ENCODE peak calls at places on chromosomes 2 and 18, in nine cellular contexts. V is psoas muscle, G is sigmoid colon, S is vagina, A is breast epithelium, Z is Panc1, P is NT2/D1, K is lung, U is dorsolateral prefrontal cortex. X is an unnamed sample. For H3K27me3, the result is how much of the 10 kb centered on the place peaks cover.

GRCh38 chr2:215973954-215974699 is 39.2 kb downstream of the MREG start:
- DNase-seq in V (no peak), Z (no peak), S (no peak), G (no peak), A (peak), K (peak), P (no peak), U (no peak), X (peak)

GRCh38 chr18:26631135-26631534 is 82.8 kb upstream of the KCTD1 start:
- DNase-seq in Z (no peak), A (no peak), V (no peak), K (no peak), G (no peak), U (no peak), P (no peak), S (no peak), X (no peak)

GRCh38 chr2:223536546-223536945 is 65.6 kb downstream of the SCG2 start:
- DNase-seq in G (no peak), K (no peak), S (no peak), P (no peak), U (no peak), A (no peak), V (no peak), Z (no peak), X (no peak)

GRCh38 chr18:45370190-45371010 is 244.9 kb upstream of the SLC14A2 start:
- DNase-seq in P (no peak), Z (no peak), S (no peak), U (no peak), V (no peak), A (no peak), K (peak), G (no peak), X (no peak)

GRCh38 chr2:231189571-231190495 is 8.6 kb upstream of the ARMC9 start:
- DNase-seq in Z (no peak), V (peak), S (peak), G (peak), P (no peak), K (peak), U (no peak), A (no peak), X (no peak)

GRCh38 chr2:118102433-118103082 is 14.3 kb downstream of the INSIG2 start:
- DNase-seq in P (no peak), Z (no peak), U (no peak), S (no peak), A (no peak), K (no peak), V (no peak), G (no peak), X (peak)

GRCh38 chr2:172561270-172561669 is 5.4 kb downstream of the PDK1 start:
- DNase-seq in Z (no peak), P (no peak), A (no peak), K (no peak), V (no peak), S (no peak), G (no peak), U (no peak), X (no peak)

GRCh38 chr2:21361406-21361805 is 237.6 kb downstream of the TDRD15 start:
- DNase-seq in Z (no peak), A (no peak), G (no peak), K (no peak), V (no peak), S (no peak), P (no peak), U (no peak), X (no peak)

GRCh38 chr2:172248381-172249173 is 145.9 kb upstream of the DLX2 start:
- DNase-seq in S (no peak), V (no peak), P (no peak), A (no peak), U (no peak), Z (no peak), G (no peak), K (no peak), X (peak)

GRCh38 chr2:44833123-44834069 is 108.1 kb upstream of the SIX3 start:
- DNase-seq in A (no peak), S (no peak), K (no peak), V (no peak), G (no peak), P (no peak), U (no peak), Z (no peak), X (peak)

GRCh38 chr2:234795272-234795920 is 156.4 kb upstream of the SH3BP4 start:
- DNase-seq in V (no peak), K (no peak), G (no peak), A (no peak), S (no peak), Z (no peak), P (no peak), U (no peak), X (no peak)

GRCh38 chr2:102473020-102473419 is at the start of gene SLC9A4:
- DNase-seq in U (peak), P (no peak), A (peak), G (no peak), S (no peak), K (no peak), V (peak), Z (peak), X (peak)

GRCh38 chr18:6747646-6748045 is 18.1 kb downstream of the ARHGAP28 start:
- DNase-seq in P (no peak), V (no peak), Z (no peak), K (no peak), S (no peak), G (no peak), A (no peak), U (no peak), X (peak)

GRCh38 chr2:215376103-215376780 is 59.6 kb downstream of the FN1 start:
- DNase-seq in V (no peak), K (no peak), U (no peak), G (no peak), A (no peak), S (no peak), Z (no peak), P (no peak), X (no peak)

GRCh38 chr2:69643602-69644505 is at the start of gene AAK1:
- DNase-seq in G (peak), K (peak), S (no peak), V (peak), Z (peak), P (peak), U (peak), A (peak), X (peak)

GRCh38 chr2:214484239-214484638 is 73.4 kb downstream of the VWC2L start:
- DNase-seq in A (no peak), G (no peak), K (no peak), S (no peak), V (no peak), U (no peak), Z (no peak), P (no peak), X (no peak)

GRCh38 chr18:39198376-39198775 is 1632.8 kb upstream of the CELF4 start:
- DNase-seq in S (no peak), P (no peak), V (no peak), U (no peak), Z (no peak), K (no peak), A (no peak), G (no peak), X (peak)

DNA sequence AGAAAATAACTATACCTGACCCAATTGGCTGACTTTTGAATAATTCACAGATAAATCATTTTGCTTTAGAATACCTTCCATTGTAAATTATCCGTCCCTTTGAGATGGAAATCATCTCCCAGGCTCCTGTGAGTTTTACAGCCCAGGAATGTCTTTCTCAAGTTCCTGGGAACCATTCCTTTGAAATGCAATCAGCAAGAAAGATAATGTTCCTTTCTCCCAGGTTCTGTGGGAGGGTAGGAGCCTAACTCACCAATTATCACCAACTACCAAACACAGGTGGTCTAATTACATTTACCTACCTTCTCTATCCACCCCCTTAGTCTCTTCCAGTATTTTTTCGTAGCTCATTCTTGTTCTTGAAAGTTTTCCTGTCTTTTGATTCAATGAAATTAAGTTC is 1016.0 kb downstream of the SOCS6 start:
- DNase-seq in S (no peak), K (no peak), V (no peak), G (no peak), U (no peak), Z (no peak), A (no peak), P (peak), X (no peak)
- H3K27me3 ChIP-seq in S (under half), K (under half), V (under half), G (under half), U (under half), Z (under half), A (under half), P (half or more), X (under half)

GRCh38 chr18:12689256-12689655 is 13.3 kb downstream of the CEP76 start:
- DNase-seq in Z (no peak), A (no peak), V (no peak), S (no peak), P (no peak), K (no peak), U (no peak), G (no peak), X (no peak)
- H3K27me3 ChIP-seq in Z (under half), A (under half), V (under half), S (under half), P (under half), K (under half), U (under half), G (under half), X (under half)

DNA sequence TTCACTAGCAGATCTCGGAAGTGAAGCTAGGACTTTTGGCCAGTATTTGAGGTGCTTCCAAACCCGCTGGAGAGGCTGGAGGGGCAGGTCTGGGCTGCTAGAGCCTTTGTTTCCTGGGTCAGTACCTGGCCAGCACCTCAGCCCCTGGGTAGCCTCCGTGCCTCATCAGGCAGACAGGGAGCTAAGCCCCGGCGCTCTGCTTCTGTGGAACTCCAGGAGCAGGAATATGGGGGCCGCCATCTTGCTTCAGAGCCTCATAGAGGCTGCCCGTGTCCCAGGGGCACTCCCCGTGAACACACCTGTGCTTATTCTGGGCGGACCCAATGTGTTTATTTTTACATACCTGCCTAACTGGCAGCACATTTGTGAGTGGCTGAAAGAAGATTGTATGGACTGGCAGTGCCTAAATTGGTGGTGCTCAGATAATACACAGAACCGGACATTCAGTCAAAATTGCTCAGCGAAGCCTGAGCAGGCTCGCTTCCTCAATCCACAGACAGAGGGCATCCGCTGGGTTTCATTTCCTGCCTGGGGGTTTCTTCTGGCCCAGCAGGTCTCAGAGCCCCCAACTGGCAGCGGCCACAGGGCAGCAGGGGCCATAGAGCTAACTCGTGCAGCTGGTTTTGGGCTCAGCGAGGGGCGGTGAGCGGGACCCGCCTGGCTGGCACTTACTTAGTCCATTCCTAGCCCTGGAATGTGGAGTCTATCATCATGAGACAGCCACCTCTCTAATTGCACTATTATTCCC is 176.8 kb upstream of the ALKAL2 start:
- DNase-seq in S (peak), K (no peak), G (no peak), A (no peak), P (no peak), V (no peak), Z (no peak), U (no peak), X (no peak)
- H3K27me3 ChIP-seq in S (under half), K (under half), G (under half), A (under half), P (under half), V (under half), Z (under half), U (under half), X (under half)

GRCh38 chr2:66574701-66575624 is 140.0 kb downstream of the MEIS1 start:
- DNase-seq in Z (no peak), U (peak), P (no peak), V (peak), G (peak), K (peak), A (no peak), S (no peak), X (peak)

GRCh38 chr2:66578067-66578852 is 143.3 kb downstream of the MEIS1 start:
- DNase-seq in S (no peak), G (peak), A (no peak), P (no peak), Z (no peak), K (no peak), V (peak), U (no peak), X (no peak)

GRCh38 chr2:66577331-66578041 is 142.6 kb downstream of the MEIS1 start:
- DNase-seq in S (no peak), G (peak), A (no peak), Z (no peak), K (no peak), U (no peak), V (peak), P (no peak), X (no peak)

GRCh38 chr2:66575625-66576371 is 140.9 kb downstream of the MEIS1 start:
- DNase-seq in G (peak), P (no peak), A (no peak), V (peak), U (no peak), K (no peak), S (no peak), Z (no peak), X (no peak)

GRCh38 chr2:66576381-66577330 is 141.7 kb downstream of the MEIS1 start:
- DNase-seq in G (peak), V (peak), S (no peak), P (no peak), U (no peak), A (no peak), Z (no peak), K (peak), X (no peak)
- H3K27me3 ChIP-seq in G (under half), V (under half), S (under half), P (half or more), U (half or more), A (under half), Z (under half), K (under half), X (under half)

GRCh38 chr2:176096243-176096985 is 3.2 kb upstream of the HOXD12 start:
- DNase-seq in A (no peak), Z (no peak), P (no peak), S (no peak), U (no peak), K (no peak), G (no peak), V (no peak), X (no peak)
- H3K27me3 ChIP-seq in A (under half), Z (under half), P (half or more), S (under half), U (half or more), K (under half), G (under half), V (half or more), X (half or more)

X was measured in foreskin keratinocyte.